ENCODE peak calls at places on chromosomes 12 and 14, in eight cellular contexts. T is PC-3; B is HCT116; W is cardiac muscle cell; Z is Peyer's patch; A is CD8-positive, alpha-beta T cell; U is suprapubic skin; C is left ventricle myocardium inferior. V is an unnamed sample. For H3K27me3 and H3K36me3, the result is how much of the 10 kb centered on the place peaks cover.

GRCh38 chr12:103580026-103580425 is 7.0 kb upstream of the STAB2 start:
- DNase-seq in A (no peak), W (no peak), C (no peak), T (no peak), B (no peak), U (no peak), Z (no peak), V (no peak)

GRCh38 chr14:54474232-54474793 is 14.5 kb downstream of the GMFB start:
- DNase-seq in T (no peak), A (no peak), B (no peak), W (no peak), C (no peak), U (no peak), Z (no peak), V (no peak)

GRCh38 chr12:124568431-124569374 is 1.3 kb upstream of the NCOR2 start:
- DNase-seq in B (no peak), U (peak), T (peak), A (no peak), C (peak), Z (peak), W (peak), V (peak)

GRCh38 chr12:90940872-90941499 is 14.0 kb downstream of the CCER1 start:
- DNase-seq in C (no peak), B (peak), A (no peak), Z (no peak), U (no peak), T (peak), W (peak), V (no peak)

GRCh38 chr14:95321201-95321600 is 1.5 kb upstream of the CLMN start:
- DNase-seq in W (no peak), A (no peak), U (no peak), T (no peak), B (no peak), C (no peak), Z (no peak), V (no peak)

GRCh38 chr14:23300687-23301223 is 1.9 kb downstream of the PPP1R3E start:
- DNase-seq in C (peak), T (peak), A (no peak), U (peak), B (no peak), Z (peak), W (peak), V (peak)

GRCh38 chr12:86264451-86265328 is 8.5 kb upstream of the MGAT4C start:
- DNase-seq in U (peak), T (peak), C (peak), B (no peak), W (peak), A (no peak), Z (peak), V (peak)

GRCh38 chr14:33782923-33783322 is 168.0 kb downstream of the EGLN3 start:
- DNase-seq in W (no peak), Z (no peak), U (no peak), C (no peak), A (no peak), B (no peak), T (no peak), V (no peak)

GRCh38 chr12:66045506-66045905 is 85.0 kb downstream of the LLPH start:
- DNase-seq in B (no peak), U (no peak), W (no peak), Z (no peak), T (no peak), C (no peak), A (no peak), V (no peak)

GRCh38 chr14:56918849-56919574 is 108.7 kb upstream of the OTX2 start:
- DNase-seq in T (no peak), C (no peak), Z (no peak), W (no peak), B (no peak), A (no peak), U (no peak), V (no peak)

GRCh38 chr14:104676694-104677505 is 12.5 kb upstream of the INF2 start:
- DNase-seq in Z (no peak), B (no peak), W (peak), T (no peak), C (peak), A (no peak), U (peak), V (peak)

GRCh38 chr12:24544368-24544767 is 404.5 kb downstream of the BCAT1 start:
- DNase-seq in C (no peak), A (no peak), W (no peak), B (no peak), U (no peak), Z (no peak), T (no peak), V (no peak)

GRCh38 chr12:5395443-5396401 is 36.2 kb upstream of the NTF3 start:
- DNase-seq in B (no peak), U (no peak), Z (no peak), W (no peak), T (no peak), C (no peak), A (no peak), V (peak)

GRCh38 chr12:131442337-131442918 is 268.5 kb upstream of the SFSWAP start:
- DNase-seq in A (no peak), U (no peak), W (no peak), B (no peak), T (no peak), C (no peak), Z (no peak), V (no peak)

GRCh38 chr14:91402278-91403068 is 15.1 kb downstream of the CCDC88C start:
- DNase-seq in U (no peak), B (no peak), T (no peak), A (no peak), Z (no peak), W (no peak), C (no peak), V (peak)

GRCh38 chr14:63642656-63643382 is 1.1 kb upstream of the WDR89 start:
- DNase-seq in W (no peak), T (no peak), Z (no peak), A (no peak), U (no peak), C (no peak), B (no peak), V (no peak)

GRCh38 chr14:101182476-101182875 is 279.0 kb upstream of the RTL1 start:
- DNase-seq in Z (peak), U (no peak), B (no peak), W (no peak), C (no peak), T (no peak), A (peak), V (no peak)

GRCh38 chr12:111405856-111406473 is at the start of gene SH2B3:
- DNase-seq in A (no peak), C (no peak), Z (no peak), B (no peak), U (peak), T (peak), W (no peak), V (peak)
- H3K27me3 ChIP-seq in A (under half), C (under half), Z (under half), B (under half), U (under half), T (under half), W (under half), V (under half)

GRCh38 chr12:13008741-13009380 is 8.8 kb upstream of the HEBP1 start:
- DNase-seq in Z (no peak), U (no peak), A (no peak), C (no peak), T (no peak), W (no peak), B (no peak), V (no peak)
- H3K36me3 ChIP-seq in Z (under half), U (under half), A (under half), C (under half), T (under half), W (under half), B (under half), V (under half)

DNA sequence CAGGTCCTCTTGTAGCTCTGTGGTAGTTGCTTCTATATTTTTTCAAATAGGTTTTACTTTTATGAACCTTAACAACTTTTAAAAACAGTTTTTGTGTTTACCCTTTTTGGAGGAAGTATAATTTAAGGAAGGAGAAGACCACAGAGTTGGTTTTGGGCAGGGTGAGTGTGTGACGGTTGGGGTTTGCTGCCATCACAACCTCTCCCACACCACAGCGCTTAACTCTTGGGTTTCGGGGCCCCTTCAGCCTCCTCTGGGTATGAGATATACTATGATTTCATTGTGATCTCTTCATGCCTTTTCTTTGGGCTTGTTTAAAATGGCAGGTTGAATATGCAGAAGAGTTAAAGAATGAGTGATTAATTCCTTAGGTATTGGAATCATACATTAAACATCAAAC is 228.7 kb upstream of the CRY1 start:
- DNase-seq in C (no peak), W (no peak), T (no peak), U (no peak), A (no peak), Z (no peak), B (no peak), V (no peak)
- H3K27me3 ChIP-seq in C (half or more), W (half or more), T (under half), U (under half), A (under half), Z (under half), B (under half), V (under half)

DNA sequence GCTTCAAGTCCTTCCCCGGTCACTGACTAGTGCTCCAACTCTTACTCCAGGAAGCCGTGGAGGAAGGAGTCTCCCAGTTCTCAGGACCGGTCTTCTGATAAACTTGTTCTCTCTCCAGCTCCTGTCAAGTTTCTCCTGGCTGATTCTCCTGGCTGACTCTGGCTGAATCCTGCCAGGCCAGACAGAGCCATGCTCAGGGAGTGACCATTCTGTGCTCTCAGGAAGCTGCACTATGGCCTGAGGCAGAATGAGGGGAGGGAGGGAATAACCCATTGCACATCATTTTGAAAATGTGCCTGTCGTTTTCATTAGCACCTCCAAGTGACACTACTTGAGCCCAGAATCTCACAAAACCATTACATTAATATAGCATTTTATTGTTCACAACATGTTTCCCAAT is 80.8 kb downstream of the IFNG start:
- DNase-seq in U (no peak), A (no peak), T (no peak), W (no peak), Z (no peak), B (no peak), C (no peak), V (no peak)
- H3K36me3 ChIP-seq in U (under half), A (under half), T (under half), W (under half), Z (under half), B (under half), C (under half), V (under half)

GRCh38 chr12:57476993-57477709 is 2.5 kb downstream of the ARHGAP9 start:
- DNase-seq in A (peak), C (no peak), U (no peak), T (no peak), Z (peak), B (no peak), W (no peak), V (no peak)

GRCh38 chr12:57474862-57475261 is 4.8 kb downstream of the ARHGAP9 start:
- DNase-seq in T (no peak), W (no peak), B (no peak), C (no peak), U (no peak), A (no peak), Z (no peak), V (no peak)

GRCh38 chr12:57477710-57478681 is 1.7 kb downstream of the ARHGAP9 start:
- DNase-seq in U (no peak), A (peak), Z (no peak), C (no peak), W (no peak), T (no peak), B (no peak), V (no peak)

GRCh38 chr12:57475271-57476161 is 4.2 kb downstream of the ARHGAP9 start:
- DNase-seq in T (no peak), W (peak), B (no peak), U (no peak), Z (peak), C (no peak), A (no peak), V (no peak)

GRCh38 chr12:57476162-57476992 is 3.3 kb downstream of the ARHGAP9 start:
- DNase-seq in Z (peak), W (no peak), U (no peak), C (no peak), A (peak), T (no peak), B (no peak), V (no peak)
- H3K27me3 ChIP-seq in Z (under half), W (half or more), U (under half), C (half or more), A (under half), T (half or more), B (under half), V (under half)

DNA sequence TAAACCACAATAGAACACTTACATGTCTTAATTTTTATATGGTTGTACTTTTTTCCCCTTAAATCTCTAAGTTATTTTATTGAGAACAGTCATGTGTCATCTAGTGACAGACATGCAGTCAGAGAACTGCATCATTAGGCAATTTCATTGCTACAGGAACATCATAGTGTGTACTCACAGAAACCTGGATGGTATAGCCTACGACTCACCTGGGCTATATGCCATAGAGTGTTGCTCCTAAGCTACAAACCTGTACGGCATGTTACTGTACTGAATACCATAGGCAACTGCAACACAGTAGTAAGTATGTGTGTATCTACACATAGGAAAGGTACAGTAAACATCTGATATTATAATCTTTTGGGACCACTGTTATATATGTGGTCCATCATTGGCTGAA is 557.6 kb downstream of the PRKD1 start:
- DNase-seq in B (no peak), U (no peak), Z (no peak), W (no peak), C (no peak), T (peak), A (no peak), V (no peak)
- H3K36me3 ChIP-seq in B (under half), U (under half), Z (under half), W (under half), C (under half), T (under half), A (under half), V (under half)

V was measured in colonic mucosa.